ENCODE peak calls at places on chromosomes 3 and 15, in four cellular contexts. H, J, Z and W are unnamed samples.

GRCh38 chr3:169923189-169923588 is 11.8 kb downstream of the SAMD7 start:
- DNase-seq in H (no peak), J (peak), Z (no peak), W (no peak)

GRCh38 chr3:53823026-53823955 is 22.9 kb downstream of the CHDH start:
- DNase-seq in J (no peak), Z (no peak), H (no peak), W (no peak)

GRCh38 chr3:141242722-141243092 is 11.1 kb downstream of the PXYLP1 start:
- DNase-seq in Z (no peak), H (no peak), J (no peak), W (no peak)

GRCh38 chr15:40763801-40764765 is at the start of gene GCHFR:
- DNase-seq in J (peak), H (peak), Z (peak), W (peak)

GRCh38 chr3:24052446-24052845 is 107.4 kb downstream of the NR1D2 start:
- DNase-seq in Z (no peak), J (no peak), H (no peak), W (no peak)

GRCh38 chr3:36736327-36736726 is 28.0 kb downstream of the DCLK3 start:
- DNase-seq in Z (no peak), J (no peak), H (no peak), W (no peak)

GRCh38 chr15:67095834-67096366 is 30.5 kb downstream of the SMAD3 start:
- DNase-seq in J (no peak), H (no peak), Z (no peak), W (no peak)

GRCh38 chr3:128385080-128385832 is 81.4 kb downstream of the DNAJB8 start:
- DNase-seq in J (peak), H (peak), Z (no peak), W (no peak)

GRCh38 chr15:75723171-75723846 is 10.7 kb upstream of the CSPG4 start:
- DNase-seq in J (no peak), H (no peak), Z (no peak), W (peak)
- H3K9ac ChIP-seq in J (peak), H (no peak), Z (no peak), W (peak)

DNA sequence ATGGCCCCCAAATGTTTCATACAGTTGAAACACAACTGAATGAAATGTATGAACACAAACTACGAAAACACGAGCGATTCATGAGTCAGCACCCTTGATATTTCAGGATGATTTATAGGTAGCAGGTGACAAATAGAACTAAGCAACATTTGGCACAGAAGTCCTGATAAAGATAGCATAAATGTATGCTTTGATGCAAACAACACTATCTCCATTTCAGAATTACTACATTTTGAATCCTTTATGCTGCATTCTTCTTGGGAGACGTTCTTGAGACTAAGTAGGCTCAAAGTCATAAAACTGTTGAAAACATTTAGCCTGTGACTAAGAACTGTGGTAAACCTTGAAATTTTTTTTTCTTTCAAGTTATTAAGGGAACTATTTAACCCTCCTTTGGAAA is 200.3 kb upstream of the ICE2 start:
- DNase-seq in H (peak), Z (no peak), J (no peak), W (no peak)
- H3K4me2 ChIP-seq in H (peak), Z (no peak), J (no peak), W (no peak)

GRCh38 chr15:36757189-36757814 is 177.9 kb downstream of the CDIN1 start:
- DNase-seq in H (peak), Z (no peak), J (no peak), W (peak)
- H3K9ac ChIP-seq in H (no peak), Z (no peak), J (no peak), W (no peak)

GRCh38 chr15:99970891-99971330 is 237.7 kb upstream of the LYSMD4 start:
- DNase-seq in H (no peak), Z (no peak), J (no peak), W (no peak)

GRCh38 chr15:99976811-99977271 is 243.6 kb upstream of the LYSMD4 start:
- DNase-seq in J (no peak), Z (no peak), H (peak), W (peak)

GRCh38 chr15:99974246-99974645 is 241.0 kb upstream of the LYSMD4 start:
- DNase-seq in J (no peak), Z (no peak), H (no peak), W (no peak)

GRCh38 chr15:99976000-99976399 is 242.8 kb upstream of the LYSMD4 start:
- DNase-seq in J (no peak), Z (no peak), H (no peak), W (no peak)

GRCh38 chr15:99973351-99973750 is 240.1 kb upstream of the LYSMD4 start:
- DNase-seq in H (no peak), J (no peak), Z (no peak), W (no peak)
- H3K4me2 ChIP-seq in H (no peak), J (no peak), Z (no peak), W (no peak)

DNA sequence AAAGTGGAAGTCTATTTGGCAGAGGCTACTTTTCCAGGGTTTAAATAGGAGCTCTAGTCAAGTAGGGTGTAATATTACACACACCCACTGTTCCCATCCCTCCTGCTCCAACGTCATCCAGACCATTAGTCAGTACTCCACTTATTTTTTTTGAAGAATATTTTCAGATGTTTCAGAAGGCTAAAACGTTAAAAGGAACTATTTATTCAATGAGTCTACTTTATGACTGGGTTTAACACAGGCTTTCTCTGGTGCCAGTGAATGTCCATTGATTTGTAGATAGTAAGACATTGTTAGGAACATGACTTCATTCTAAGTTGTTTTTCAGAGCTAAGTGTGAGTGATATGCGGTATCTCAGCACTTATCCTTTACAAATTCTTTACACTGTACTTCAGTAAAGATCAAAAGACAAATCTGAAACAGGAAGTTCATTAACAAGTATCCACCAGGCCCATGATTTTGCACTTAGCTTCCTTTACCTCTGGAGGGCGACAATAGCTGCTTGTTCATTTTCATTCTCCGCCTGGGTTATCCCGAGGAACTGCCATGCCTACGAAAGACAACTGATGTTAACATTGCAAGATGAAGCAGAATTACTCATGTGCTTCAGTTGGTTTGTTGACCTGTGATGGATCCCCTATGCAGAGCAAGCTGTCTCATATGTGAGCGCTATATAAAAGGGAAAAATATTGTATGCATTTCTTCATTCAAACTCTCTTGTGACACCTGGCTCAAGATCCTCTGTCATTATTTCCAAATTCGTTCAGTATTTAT is 158.7 kb downstream of the USP13 start:
- DNase-seq in Z (peak), H (peak), J (peak), W (peak)
- H3K9ac ChIP-seq in Z (no peak), H (peak), J (no peak), W (no peak)

GRCh38 chr15:51334011-51334426 is 4.4 kb downstream of the CYP19A1 start:
- DNase-seq in J (no peak), H (no peak), Z (no peak), W (no peak)

GRCh38 chr15:51335538-51335961 is 2.8 kb downstream of the CYP19A1 start:
- DNase-seq in J (no peak), H (no peak), Z (no peak), W (no peak)

GRCh38 chr15:51335087-51335486 is 3.3 kb downstream of the CYP19A1 start:
- DNase-seq in Z (no peak), J (no peak), H (no peak), W (no peak)

GRCh38 chr15:51333571-51333970 is 4.8 kb downstream of the CYP19A1 start:
- DNase-seq in H (no peak), Z (no peak), J (no peak), W (no peak)

GRCh38 chr15:51336011-51336410 is 2.4 kb downstream of the CYP19A1 start:
- DNase-seq in J (no peak), H (no peak), Z (no peak), W (no peak)
- H3K4me2 ChIP-seq in J (no peak), H (no peak), Z (no peak), W (no peak)

GRCh38 chr15:75693501-75694240 is 19.0 kb downstream of the CSPG4 start:
- DNase-seq in J (no peak), Z (no peak), H (peak), W (peak)

GRCh38 chr15:75695634-75696302 is 16.9 kb downstream of the CSPG4 start:
- DNase-seq in H (no peak), Z (no peak), J (no peak), W (peak)

GRCh38 chr15:75694241-75695182 is 18.1 kb downstream of the CSPG4 start:
- DNase-seq in H (peak), Z (no peak), J (peak), W (peak)

GRCh38 chr15:75696303-75696657 is 16.4 kb downstream of the CSPG4 start:
- DNase-seq in J (no peak), H (no peak), Z (no peak), W (peak)

DNA sequence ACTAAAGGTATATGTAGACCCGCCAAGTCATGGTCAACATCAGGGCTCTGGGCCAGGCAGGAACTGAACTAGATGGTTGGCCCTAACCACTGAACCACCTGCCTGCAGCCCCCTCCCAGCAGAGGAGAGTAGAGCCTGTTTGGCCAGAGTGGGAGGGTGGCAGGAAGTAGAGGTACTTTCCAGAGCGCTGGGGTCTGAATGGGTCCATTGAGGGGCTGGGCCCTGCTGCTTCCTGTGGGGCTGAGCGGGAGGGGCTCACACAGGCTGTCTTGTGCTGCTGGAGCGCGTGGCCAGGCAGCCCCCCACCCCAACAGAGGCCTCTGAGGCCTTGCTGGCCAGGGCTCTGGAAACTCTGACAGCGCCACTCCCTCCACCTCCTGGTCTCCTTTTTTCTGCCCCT is 17.4 kb downstream of the CSPG4 start:
- DNase-seq in H (no peak), Z (no peak), J (no peak), W (peak)
- H3K9ac ChIP-seq in H (no peak), Z (no peak), J (no peak), W (no peak)